ENCODE peak calls at places on chromosomes 1 and 21, in five cellular contexts. C, R, D, M and W are unnamed samples.
A peak's percentile ranks its signal among the peaks of the same experiment; 100 is the strongest.

GRCh38 chr1:204171751-204172178 is 5.6 kb upstream of the REN start:
- DNase-seq in M (peak; percentile 73), D (peak; percentile 68), R (no peak), C (peak; percentile 68), W (no peak)

GRCh38 chr1:222462598-222462997 is 85.3 kb downstream of the HHIPL2 start:
- DNase-seq in R (no peak), D (no peak), M (no peak), C (no peak), W (no peak)

GRCh38 chr1:84174051-84174556 is 30.0 kb downstream of the PRKACB start:
- DNase-seq in M (peak; percentile 88), R (no peak), C (peak; percentile 49), D (peak; percentile 37), W (no peak)

GRCh38 chr1:21335750-21336168 is 45.5 kb upstream of the ECE1 start:
- DNase-seq in R (no peak), C (no peak), M (no peak), D (no peak), W (no peak)

GRCh38 chr1:161952603-161953172 is 71.0 kb downstream of the OLFML2B start:
- DNase-seq in R (no peak), M (no peak), C (peak; percentile 39), D (peak; percentile 38), W (no peak)

GRCh38 chr21:41559658-41560599 is 52.0 kb upstream of the TMPRSS2 start:
- DNase-seq in R (no peak), D (peak; percentile 75), M (no peak), C (peak; percentile 68), W (no peak)

GRCh38 chr21:42523211-42523610 is 9.6 kb downstream of the SLC37A1 start:
- DNase-seq in D (no peak), R (no peak), C (no peak), M (no peak), W (no peak)

GRCh38 chr1:30757976-30758688 is 558 bp upstream of the LAPTM5 start:
- DNase-seq in M (no peak), C (no peak), R (no peak), D (no peak), W (no peak)

GRCh38 chr1:228278432-228278941 is 70.6 kb downstream of the OBSCN start:
- DNase-seq in M (no peak), R (no peak), D (no peak), C (no peak), W (no peak)

GRCh38 chr1:27656157-27656893 is 15.7 kb downstream of the IFI6 start:
- DNase-seq in D (peak; percentile 80), R (peak; percentile 58), C (peak; percentile 89), M (no peak), W (no peak)

GRCh38 chr1:76993036-76993435 is 125.8 kb downstream of the ST6GALNAC5 start:
- DNase-seq in C (no peak), R (no peak), M (no peak), D (no peak), W (no peak)

GRCh38 chr1:208172389-208173140 is 71.6 kb downstream of the PLXNA2 start:
- DNase-seq in D (no peak), M (no peak), C (peak; percentile 62), R (no peak), W (no peak)

GRCh38 chr1:115233598-115233997 is 104.5 kb downstream of the NGF start:
- DNase-seq in C (peak; percentile 61), R (no peak), D (no peak), M (no peak), W (no peak)

GRCh38 chr1:4928186-4928585 is 273.8 kb downstream of the AJAP1 start:
- DNase-seq in D (no peak), C (no peak), R (no peak), M (no peak), W (no peak)

GRCh38 chr1:221740941-221741363 is 937 bp downstream of the DUSP10 start:
- DNase-seq in D (no peak), R (peak; percentile 1), M (no peak), C (no peak), W (no peak)

GRCh38 chr1:78102082-78102481 is 56.3 kb downstream of the GIPC2 start:
- DNase-seq in C (peak; percentile 93), R (no peak), M (peak; percentile 69), D (peak; percentile 82), W (peak; percentile 65)

GRCh38 chr1:223631367-223631977 is 34.0 kb downstream of the CAPN8 start:
- DNase-seq in C (peak; percentile 37), M (no peak), R (no peak), D (no peak), W (no peak)
- H3K4me3 ChIP-seq in C (no peak overlapping the region), M (no peak overlapping the region), R (no peak overlapping the region), D (no peak overlapping the region), W (no peak overlapping the region)

DNA sequence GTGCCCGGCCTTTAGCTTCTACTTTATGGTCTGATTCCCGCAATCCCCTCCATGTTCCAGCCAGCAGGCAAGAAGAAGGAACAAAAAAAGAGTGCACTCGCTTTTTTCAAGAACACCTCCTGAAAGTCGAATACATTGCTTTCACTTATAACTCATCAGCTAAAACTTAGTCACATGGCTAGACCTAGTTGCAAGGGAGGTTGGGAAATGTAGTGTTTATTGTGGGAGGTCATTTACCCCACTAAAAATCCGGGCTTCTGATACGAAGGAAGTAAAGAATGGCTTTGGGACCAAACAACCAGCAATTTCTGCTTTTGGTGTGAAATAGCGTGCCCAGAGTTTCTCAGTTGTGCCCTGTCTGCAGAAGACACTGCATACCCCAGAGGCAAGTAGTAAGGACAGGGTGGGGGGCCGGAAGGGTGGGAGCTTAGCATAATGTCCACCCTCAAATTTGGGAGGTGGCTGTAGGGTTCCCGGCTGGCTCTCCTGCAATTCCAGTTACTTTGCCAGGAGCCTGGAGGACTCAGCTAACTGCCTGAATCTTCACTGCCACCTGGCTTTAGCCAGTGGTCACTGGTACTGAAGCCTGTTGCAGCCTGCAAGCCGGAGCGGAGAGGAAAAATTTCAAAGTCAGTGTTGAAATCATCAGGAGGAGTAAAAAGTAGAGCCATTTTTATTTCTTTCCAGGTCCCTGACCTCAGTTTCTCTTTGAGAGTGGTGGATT is 57.7 kb upstream of the F3 start:
- DNase-seq in M (no peak), D (peak; percentile 33), R (no peak), C (peak; percentile 53), W (no peak)
- TF ChIP-seq CTCF in M (no peak), D (peak; percentile 42), R (no peak), C (peak; percentile 50), W (peak; percentile 36)

GRCh38 chr21:34523019-34523418 is 11.0 kb upstream of the KCNE1 start:
- DNase-seq in R (no peak), D (no peak), C (no peak), M (no peak), W (no peak)
- H3K4me3 ChIP-seq in R (no peak overlapping the region), D (no peak overlapping the region), C (no peak overlapping the region), M (no peak overlapping the region), W (peak overlapping the region; percentile 4)

GRCh38 chr1:2209400-2210083 is 15.0 kb upstream of the FAAP20 start:
- DNase-seq in D (peak; percentile 12), M (no peak), R (no peak), C (peak; percentile 53), W (no peak)

GRCh38 chr1:2206813-2207488 is 12.4 kb upstream of the FAAP20 start:
- DNase-seq in M (no peak), D (no peak), R (no peak), C (no peak), W (no peak)

GRCh38 chr1:2210084-2210653 is 15.6 kb upstream of the FAAP20 start:
- DNase-seq in M (no peak), C (no peak), D (no peak), R (no peak), W (no peak)

GRCh38 chr1:2210786-2211185 is 16.2 kb upstream of the FAAP20 start:
- DNase-seq in M (no peak), D (no peak), C (no peak), R (no peak), W (no peak)

DNA sequence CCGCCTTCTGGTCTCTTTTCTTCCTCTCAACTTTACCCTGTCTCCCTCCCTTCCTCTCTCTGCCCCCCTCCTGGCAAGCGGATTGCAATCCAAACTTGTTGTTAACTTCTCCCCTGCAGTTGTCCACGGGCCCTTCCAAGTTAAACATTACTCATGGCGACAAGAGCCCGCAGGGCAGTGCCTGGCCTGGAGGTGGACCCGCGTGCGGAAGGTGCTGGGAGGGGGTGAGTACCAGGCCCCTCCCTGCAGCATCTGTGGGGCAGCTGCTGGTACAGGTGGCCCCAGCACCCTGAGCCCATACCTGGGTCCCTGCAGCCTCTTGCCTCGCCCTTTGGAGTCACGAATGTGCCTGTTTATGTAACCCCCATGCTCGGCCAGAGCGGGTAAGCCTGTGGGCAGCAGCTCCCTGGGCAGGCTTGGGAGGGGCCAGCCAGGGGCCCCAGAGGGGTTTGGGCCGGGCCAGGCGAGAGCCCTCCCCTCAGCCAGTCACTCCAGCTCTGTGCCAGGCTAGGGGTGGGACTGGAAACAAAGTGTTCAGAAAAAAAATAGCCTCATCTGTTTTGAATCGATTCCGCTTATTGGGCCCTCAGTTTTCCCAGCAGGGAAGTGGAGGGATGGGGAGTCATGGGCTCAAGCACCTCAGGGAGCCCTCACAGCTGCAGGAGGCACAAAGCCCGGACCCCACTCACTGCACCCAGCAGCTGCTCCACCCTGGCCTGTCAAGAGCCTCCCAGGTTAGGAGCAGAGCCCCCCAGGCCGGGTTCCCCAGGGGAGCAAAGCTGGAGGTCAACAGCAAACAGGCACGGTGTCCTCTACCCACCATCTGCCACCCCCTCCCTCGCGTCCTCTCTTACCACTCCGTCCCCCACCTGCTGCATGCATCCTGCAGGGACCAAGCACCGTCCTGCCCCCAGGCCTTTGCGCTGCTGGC is 14.0 kb upstream of the FAAP20 start:
- DNase-seq in M (peak; percentile 76), C (peak; percentile 98), D (peak; percentile 93), R (no peak), W (peak; percentile 77)
- TF ChIP-seq CTCF in M (no peak), C (no peak), D (peak; percentile 12), R (no peak), W (no peak)

GRCh38 chr1:36320291-36320758 is 3.1 kb downstream of the EVA1B start:
- DNase-seq in C (peak; percentile 51), D (no peak), R (no peak), M (no peak), W (no peak)
- H3K4me3 ChIP-seq in C (peak overlapping the region; percentile 64), D (peak overlapping the region; percentile 80), R (no peak overlapping the region), M (no peak overlapping the region), W (peak overlapping the region; percentile 78)

GRCh38 chr1:156626079-156626438 is 6.8 kb downstream of the HAPLN2 start:
- DNase-seq in R (no peak), C (no peak), D (no peak), M (no peak), W (no peak)

GRCh38 chr1:156624814-156625435 is 5.7 kb downstream of the HAPLN2 start:
- DNase-seq in M (no peak), D (no peak), C (no peak), R (no peak), W (no peak)

GRCh38 chr1:156622581-156623297 is 3.5 kb downstream of the HAPLN2 start:
- DNase-seq in D (no peak), C (no peak), M (no peak), R (no peak), W (no peak)

GRCh38 chr1:156625436-156626078 is 6.3 kb downstream of the HAPLN2 start:
- DNase-seq in M (peak; percentile 47), D (peak; percentile 23), R (peak; percentile 68), C (peak; percentile 72), W (no peak)

GRCh38 chr1:156623946-156624813 is 5.0 kb downstream of the HAPLN2 start:
- DNase-seq in D (peak; percentile 18), R (no peak), M (peak; percentile 34), C (peak; percentile 74), W (no peak)
- TF ChIP-seq CTCF in D (peak; percentile 41), R (no peak), M (peak; percentile 73), C (peak; percentile 40), W (peak; percentile 57)